ENCODE peak calls at places on chromosomes 7 and 10, in four cellular contexts. K, T, C and D are unnamed samples.

GRCh38 chr10:5476918-5477525 is 22.3 kb downstream of the CALML5 start:
- DNase-seq in K (no peak), T (no peak), C (no peak), D (no peak)

GRCh38 chr10:72719941-72720592 is 28.1 kb downstream of the MCU start:
- DNase-seq in K (no peak), T (no peak), C (no peak), D (no peak)

GRCh38 chr7:105782391-105783063 is 93.9 kb downstream of the ATXN7L1 start:
- DNase-seq in K (no peak), T (peak; percentile 32), C (no peak), D (no peak)

GRCh38 chr7:130366561-130366960 is 13.7 kb upstream of the CPA1 start:
- DNase-seq in K (no peak), T (no peak), C (no peak), D (no peak)

GRCh38 chr7:73683056-73683915 is at the start of the genes BUD23 and DNAJC30:
- DNase-seq in K (peak; percentile 96), T (peak; percentile 99), C (peak; percentile 97), D (peak; percentile 95)

GRCh38 chr10:86262671-86263165 is 103.9 kb downstream of the GRID1 start:
- DNase-seq in K (no peak), T (no peak), C (no peak), D (no peak)

GRCh38 chr10:103262229-103262628 is 14.7 kb upstream of the INA start:
- DNase-seq in K (no peak), T (no peak), C (no peak), D (no peak)

GRCh38 chr7:26670841-26671240 is 193.5 kb downstream of the SKAP2 start:
- DNase-seq in K (no peak), T (no peak), C (no peak), D (no peak)

GRCh38 chr10:120587061-120587460 is 130.0 kb downstream of the PLPP4 start:
- DNase-seq in K (no peak), T (no peak), C (no peak), D (no peak)

GRCh38 chr10:132432176-132432540 is 35.2 kb downstream of the PWWP2B start:
- DNase-seq in K (no peak), T (no peak), C (peak; percentile 59), D (no peak)

GRCh38 chr10:74825371-74826141 is 844 bp upstream of the KAT6B start:
- DNase-seq in K (no peak), T (no peak), C (peak; percentile 90), D (peak; percentile 16)

GRCh38 chr10:71799785-71800453 is 26.6 kb upstream of the VSIR start:
- DNase-seq in K (no peak), T (no peak), C (no peak), D (no peak)

GRCh38 chr10:13792011-13792410 is 205.2 kb downstream of the PRPF18 start:
- DNase-seq in K (peak; percentile 52), T (peak; percentile 78), C (no peak), D (no peak)

GRCh38 chr10:132307823-132308587 is at the start of gene STK32C:
- DNase-seq in K (peak; percentile 90), T (peak; percentile 93), C (peak; percentile 97), D (peak; percentile 94)

GRCh38 chr10:16887565-16887964 is 70.3 kb upstream of the RSU1 start:
- DNase-seq in K (no peak), T (no peak), C (no peak), D (no peak)

GRCh38 chr7:64307254-64308018 is 6.3 kb upstream of the ZNF736 start:
- DNase-seq in K (peak; percentile 96), T (peak; percentile 96), C (peak; percentile 96), D (peak; percentile 88)

GRCh38 chr10:133453516-133454203 is at the start of gene SCART1:
- DNase-seq in K (peak; percentile 3), T (no peak), C (no peak), D (no peak)

GRCh38 chr7:18471476-18472160 is 23.9 kb upstream of the HDAC9 start:
- DNase-seq in K (no peak), T (no peak), C (no peak), D (no peak)

GRCh38 chr7:101160917-101161316 is 4.5 kb downstream of the VGF start:
- DNase-seq in K (no peak), T (no peak), C (no peak), D (no peak)

GRCh38 chr10:59126992-59127391 is 49.5 kb upstream of the PHYHIPL start:
- DNase-seq in K (no peak), T (no peak), C (no peak), D (no peak)

GRCh38 chr10:77498829-77499228 is 138.8 kb downstream of the KCNMA1 start:
- DNase-seq in K (no peak), T (no peak), C (no peak), D (no peak)

GRCh38 chr10:58625070-58625469 is 112.4 kb downstream of the BICC1 start:
- DNase-seq in K (no peak), T (no peak), C (no peak), D (no peak)

GRCh38 chr7:114865564-114865963 is 56.3 kb upstream of the MDFIC start:
- DNase-seq in K (peak; percentile 19), T (peak; percentile 64), C (peak; percentile 35), D (peak; percentile 39)

GRCh38 chr7:2982831-2983230 is 60.8 kb downstream of the CARD11 start:
- DNase-seq in K (no peak), T (no peak), C (no peak), D (peak; percentile 56)

GRCh38 chr7:103336781-103337180 is 7.8 kb downstream of the DNAJC2 start:
- DNase-seq in K (no peak), T (no peak), C (no peak), D (no peak)

GRCh38 chr7:99092064-99092720 is 51.7 kb downstream of the SMURF1 start:
- DNase-seq in K (no peak), T (no peak), C (no peak), D (no peak)

DNA sequence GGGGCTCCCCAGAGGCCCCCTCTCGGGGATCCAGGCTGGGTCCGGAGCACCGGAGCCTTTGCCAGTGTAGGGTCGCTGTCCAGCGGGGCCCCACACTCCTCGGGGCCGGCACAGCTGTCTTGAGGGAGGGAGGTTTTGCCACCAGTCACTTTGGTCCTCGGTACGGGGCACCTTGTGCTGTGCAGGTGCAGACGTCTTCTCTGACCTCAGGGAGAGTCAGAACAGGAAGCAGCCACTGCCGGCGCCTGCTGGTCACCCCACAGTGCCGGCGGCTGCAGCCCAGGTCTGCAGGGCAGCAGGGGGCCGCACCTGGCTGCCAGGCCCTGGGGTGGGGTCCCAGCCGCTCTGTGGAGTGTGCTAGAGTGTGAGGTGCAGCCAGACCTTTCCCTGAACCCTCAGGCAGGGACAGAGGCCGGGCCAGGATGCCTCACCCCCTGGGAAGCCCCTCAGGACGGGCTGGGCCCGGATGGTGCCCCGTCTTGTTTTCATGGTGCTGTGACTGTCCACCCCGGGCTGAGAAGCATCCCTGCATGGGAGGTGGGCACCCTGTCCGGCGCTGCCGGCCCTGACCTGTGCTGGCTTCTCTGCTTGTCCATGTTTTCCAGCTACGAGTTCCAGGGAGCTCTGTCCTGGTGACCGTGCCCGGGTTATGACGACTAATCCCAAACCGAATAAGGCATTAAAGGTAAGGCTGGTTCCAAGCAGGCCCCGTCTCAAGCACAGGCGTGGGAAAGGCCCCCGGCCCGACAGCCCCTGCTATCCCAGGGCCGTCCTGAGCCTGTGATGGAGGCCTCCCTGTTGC is 8.2 kb downstream of the MAFK start:
- DNase-seq in K (no peak), T (no peak), C (no peak), D (no peak)
- H3K27ac ChIP-seq in K (peak overlapping the region; percentile 97), T (peak overlapping the region; percentile 97), C (peak overlapping the region; percentile 94), D (no peak overlapping the region)

GRCh38 chr10:92572362-92573090 is 1.4 kb downstream of the IDE start:
- DNase-seq in K (no peak), T (no peak), C (no peak), D (no peak)

GRCh38 chr10:92575961-92576360 is 2.1 kb upstream of the IDE start:
- DNase-seq in K (no peak), T (no peak), C (no peak), D (no peak)

GRCh38 chr10:92573798-92574544 is at the start of gene IDE:
- DNase-seq in K (peak; percentile 84), T (peak; percentile 89), C (peak; percentile 97), D (peak; percentile 69)

GRCh38 chr10:92573091-92573797 is 649 bp downstream of the IDE start:
- DNase-seq in K (peak; percentile 10), T (peak; percentile 57), C (no peak), D (peak; percentile 3)

GRCh38 chr10:92574545-92575377 is 868 bp upstream of the IDE start:
- DNase-seq in K (no peak), T (no peak), C (no peak), D (no peak)
- TF ChIP-seq CTCF in K (peak; percentile 10), T (no peak), C (peak; percentile 77), D (peak; percentile 86)

GRCh38 chr7:133786401-133786937 is 340.7 kb upstream of the LRGUK start:
- DNase-seq in K (no peak), T (no peak), C (no peak), D (no peak)

GRCh38 chr7:133795061-133795460 is 332.1 kb upstream of the LRGUK start:
- DNase-seq in K (no peak), T (no peak), C (no peak), D (no peak)

GRCh38 chr7:133794490-133794889 is 332.6 kb upstream of the LRGUK start:
- DNase-seq in K (no peak), T (no peak), C (no peak), D (no peak)

GRCh38 chr7:133789951-133790350 is 337.2 kb upstream of the LRGUK start:
- DNase-seq in K (no peak), T (no peak), C (no peak), D (no peak)

DNA sequence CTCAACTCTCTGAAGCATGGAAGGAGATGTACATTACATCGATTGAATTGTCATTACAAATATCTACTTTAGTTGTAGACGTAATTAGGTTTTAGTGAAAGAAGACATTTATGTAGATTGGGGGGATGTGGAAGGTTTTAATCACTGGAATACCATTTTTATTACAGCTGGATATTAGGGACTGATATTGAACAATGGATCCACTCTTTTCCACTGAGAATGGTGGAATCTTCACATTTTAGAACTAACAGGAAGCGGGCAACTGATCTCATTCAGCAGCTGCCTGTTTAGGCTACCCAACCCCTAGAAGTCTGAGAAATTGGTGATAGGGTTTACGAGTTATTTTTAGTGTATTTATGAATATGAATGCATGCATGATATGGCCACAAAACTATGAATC is 336.2 kb upstream of the LRGUK start:
- DNase-seq in K (no peak), T (no peak), C (no peak), D (no peak)
- H3K9me3 ChIP-seq in K (no peaks in the 10 kb centered on the region), T (no peaks in the 10 kb centered on the region), C (no peaks in the 10 kb centered on the region), D (no peaks in the 10 kb centered on the region)

DNA sequence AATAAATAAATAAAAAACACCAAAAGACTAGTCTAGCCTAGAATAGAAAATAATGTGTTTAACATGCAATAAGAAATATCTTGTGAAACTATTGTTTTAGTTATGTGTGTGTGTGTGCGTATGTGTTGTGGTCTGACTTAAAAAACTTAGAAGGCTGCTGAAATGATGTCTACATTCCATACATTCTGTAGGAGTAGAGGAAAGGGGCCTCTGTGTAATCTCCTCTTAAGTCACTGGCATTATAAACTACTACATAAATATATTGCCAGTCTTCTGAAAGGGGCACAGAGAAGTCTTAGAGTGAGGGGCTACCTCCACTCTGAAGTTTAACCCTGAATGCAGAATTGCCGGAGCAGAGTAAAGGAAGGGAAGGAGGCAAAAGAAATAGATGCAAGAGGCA is 75.9 kb downstream of the DNAJC1 start:
- DNase-seq in K (no peak), T (no peak), C (no peak), D (no peak)
- H3K27ac ChIP-seq in K (no peak overlapping the region), T (no peak overlapping the region), C (no peak overlapping the region), D (no peak overlapping the region)